ENCODE peak calls at places on chromosomes 3 and 15, in four cellular contexts. B is GM23338, H is cardiac fibroblast, J is keratinocyte. N is an unnamed sample.

GRCh38 chr3:46708401-46709146 is 7.4 kb downstream of the TMIE start:
- DNase-seq in H (no peak), J (no peak), B (no peak), N (no peak)

GRCh38 chr15:51681303-51681963 is at the start of gene SCG3:
- DNase-seq in H (peak), J (peak), B (peak), N (peak)

GRCh38 chr3:141454906-141455602 is 31.8 kb upstream of the RASA2 start:
- DNase-seq in B (peak), J (peak), H (peak), N (peak)

GRCh38 chr15:41559489-41560177 is 621 bp downstream of the TYRO3 start:
- DNase-seq in H (no peak), J (no peak), B (no peak), N (no peak)

GRCh38 chr3:182969277-182969676 is 11.1 kb downstream of the DCUN1D1 start:
- DNase-seq in H (peak), J (no peak), B (no peak), N (peak)

GRCh38 chr3:89877230-89877629 is 769.8 kb downstream of the EPHA3 start:
- DNase-seq in H (no peak), J (no peak), B (no peak), N (no peak)

GRCh38 chr3:87968668-87969067 is 90.1 kb downstream of the CGGBP1 start:
- DNase-seq in J (no peak), B (no peak), H (no peak), N (no peak)

GRCh38 chr3:183350164-183350563 is 78.3 kb downstream of the MCF2L2 start:
- DNase-seq in B (no peak), J (no peak), H (no peak), N (no peak)

GRCh38 chr3:103926936-103927335 is 1439.8 kb upstream of the ALCAM start:
- DNase-seq in B (no peak), H (no peak), J (no peak), N (no peak)

GRCh38 chr3:73451276-73451973 is 173.3 kb downstream of the PDZRN3 start:
- DNase-seq in H (no peak), B (no peak), J (no peak), N (no peak)

GRCh38 chr3:184769771-184770170 is 42.2 kb upstream of the VPS8 start:
- DNase-seq in B (no peak), H (no peak), J (no peak), N (no peak)

GRCh38 chr15:66932634-66933024 is 132.8 kb upstream of the SMAD3 start:
- DNase-seq in H (no peak), B (no peak), J (no peak), N (no peak)

GRCh38 chr3:16945330-16945729 is 60.6 kb downstream of the PLCL2 start:
- DNase-seq in J (no peak), B (no peak), H (peak), N (peak)

GRCh38 chr3:13484861-13485590 is 4.9 kb downstream of the HDAC11 start:
- DNase-seq in H (peak), B (no peak), J (no peak), N (peak)

GRCh38 chr3:10950476-10951294 is 41.9 kb upstream of the SLC6A1 start:
- DNase-seq in J (no peak), B (peak), H (peak), N (peak)

GRCh38 chr3:58175429-58176184 is 35.2 kb downstream of the DNASE1L3 start:
- DNase-seq in J (no peak), H (peak), B (peak), N (peak)

GRCh38 chr3:46811615-46812236 is 51.5 kb downstream of the MYL3 start:
- DNase-seq in B (peak), J (no peak), H (no peak), N (no peak)

GRCh38 chr3:14949126-14949525 is 1.7 kb downstream of the NR2C2 start:
- DNase-seq in H (no peak), J (no peak), B (peak), N (peak)

GRCh38 chr3:146750196-146750595 is 145.1 kb upstream of the PLSCR5 start:
- DNase-seq in H (peak), J (no peak), B (no peak), N (peak)

GRCh38 chr15:90478981-90479481 is 50.7 kb upstream of the CRTC3 start:
- DNase-seq in B (no peak), J (no peak), H (no peak), N (no peak)

GRCh38 chr3:115660646-115661442 is 37.5 kb downstream of the GAP43 start:
- DNase-seq in B (no peak), J (no peak), H (no peak), N (no peak)

GRCh38 chr3:50338989-50339388 is 1.6 kb downstream of the RASSF1 start:
- DNase-seq in B (no peak), J (no peak), H (no peak), N (no peak)

GRCh38 chr15:63948436-63948835 is 97.8 kb downstream of the DAPK2 start:
- DNase-seq in H (no peak), B (no peak), J (no peak), N (no peak)

GRCh38 chr3:138946554-138947302 is at the start of the genes FOXL2 and FOXL2NB:
- DNase-seq in H (peak), B (peak), J (no peak), N (peak)

GRCh38 chr3:161560006-161560637 is 63.5 kb downstream of the OTOL1 start:
- DNase-seq in B (peak), H (peak), J (no peak), N (peak)

GRCh38 chr3:153414972-153415371 is 252.9 kb downstream of the RAP2B start:
- DNase-seq in B (no peak), H (no peak), J (no peak), N (no peak)

GRCh38 chr3:153783804-153784203 is 337.4 kb upstream of the ARHGEF26 start:
- DNase-seq in H (peak), J (no peak), B (no peak), N (peak)

GRCh38 chr15:43209059-43209824 is 11.6 kb downstream of the EPB42 start:
- DNase-seq in J (no peak), B (peak), H (peak), N (no peak)

GRCh38 chr3:123285066-123285465 is 83.3 kb downstream of the SEC22A start:
- DNase-seq in J (no peak), H (no peak), B (no peak), N (no peak)

GRCh38 chr15:75655911-75656310 is 8.2 kb downstream of the SNX33 start:
- DNase-seq in J (no peak), B (no peak), H (no peak), N (no peak)

GRCh38 chr3:136802481-136802996 is 16.4 kb upstream of the SLC35G2 start:
- DNase-seq in H (peak), J (no peak), B (no peak), N (peak)

GRCh38 chr3:50242371-50242770 is 6.4 kb downstream of the GNAI2 start:
- DNase-seq in J (no peak), B (no peak), H (no peak), N (no peak)

DNA sequence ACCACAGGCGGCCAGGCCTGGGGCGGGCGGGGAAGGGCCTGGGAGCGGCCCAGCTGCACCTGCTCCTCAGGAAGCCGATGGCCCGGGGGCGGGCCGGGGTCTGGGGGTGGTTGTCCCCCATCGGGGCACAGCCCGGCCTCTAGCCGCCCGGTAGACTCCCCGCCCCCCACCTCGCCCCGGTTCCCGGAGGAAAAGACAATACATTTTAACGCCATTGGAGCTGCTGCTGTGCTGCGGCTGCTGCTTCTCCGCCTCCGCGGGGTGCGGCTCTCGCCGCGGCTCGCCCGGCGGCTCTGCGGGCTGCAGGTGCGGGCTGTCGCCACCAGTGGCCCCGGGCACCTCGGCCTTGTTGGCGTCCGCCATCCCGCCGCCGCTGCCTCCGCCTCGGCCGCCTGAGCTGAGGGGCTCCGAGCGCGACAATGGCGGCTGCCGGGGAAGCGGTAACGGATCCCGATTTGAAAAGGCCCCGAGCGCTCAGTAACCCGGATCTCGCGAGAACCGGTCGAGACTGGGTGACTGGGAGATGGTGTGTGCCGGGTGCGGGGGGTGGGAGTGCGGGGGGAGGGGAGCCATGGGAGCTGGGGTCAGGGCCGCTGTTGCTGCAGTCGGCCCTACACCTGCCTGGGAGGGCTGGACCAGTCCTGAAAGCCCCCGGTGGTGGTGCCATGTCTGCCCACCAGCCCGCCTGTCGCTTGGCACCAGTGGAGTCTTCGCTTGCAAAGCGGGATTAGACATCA is at the start of gene MYEF2:
- DNase-seq in H (peak), B (peak), J (no peak), N (peak)
- TF ChIP-seq CTCF in H (no peak), B (no peak), J (no peak), N (no peak)

GRCh38 chr15:85858586-85859375 is 64.1 kb upstream of the KLHL25 start:
- DNase-seq in B (peak), J (peak), H (peak), N (peak)
- H3K4me3 ChIP-seq in B (peak), J (no peak), H (no peak), N (peak)

DNA sequence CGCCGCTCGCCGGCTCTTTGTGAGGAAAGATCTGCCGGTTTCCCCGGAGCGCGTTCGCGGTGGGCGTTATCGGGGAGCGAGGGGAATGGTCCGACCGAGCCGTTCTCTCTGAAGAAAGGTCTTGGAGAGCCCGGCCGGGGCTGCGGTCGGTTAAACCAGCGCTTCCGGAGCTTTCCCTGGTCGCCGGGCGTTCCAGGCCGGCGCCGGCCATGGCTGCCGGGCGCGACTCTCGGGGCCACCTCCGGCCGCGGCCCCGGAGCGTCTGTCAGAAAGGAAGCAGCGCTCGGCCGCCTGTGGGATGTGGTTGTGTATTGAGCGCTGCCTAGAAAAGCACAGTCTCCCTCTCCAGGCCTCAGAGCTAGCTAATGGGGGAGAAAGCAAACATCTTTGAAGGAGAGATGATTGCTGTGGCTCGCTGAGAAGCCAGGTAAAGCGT is 731 bp downstream of the FYTTD1 start:
- DNase-seq in J (no peak), H (peak), B (peak), N (peak)
- TF ChIP-seq CTCF in J (no peak), H (peak), B (no peak), N (peak)

GRCh38 chr15:83653639-83654378 is at the start of gene ADAMTSL3:
- DNase-seq in H (peak), J (no peak), B (peak), N (peak)
- H3K4me3 ChIP-seq in H (peak), J (peak), B (peak), N (no peak)

GRCh38 chr3:124347418-124347817 is 355.5 kb upstream of the ROPN1 start:
- DNase-seq in H (no peak), B (no peak), J (no peak), N (no peak)
- TF ChIP-seq CTCF in H (no peak), B (no peak), J (no peak), N (no peak)

GRCh38 chr3:197356741-197357140 is 58.3 kb upstream of the DLG1 start:
- DNase-seq in B (no peak), H (no peak), J (no peak), N (no peak)
- H3K4me3 ChIP-seq in B (no peak), H (no peak), J (no peak), N (peak)

GRCh38 chr15:69562097-69562496 is 109.5 kb downstream of the RPLP1 start:
- DNase-seq in J (no peak), H (no peak), B (no peak), N (no peak)

GRCh38 chr15:69561071-69561784 is 108.6 kb downstream of the RPLP1 start:
- DNase-seq in J (no peak), H (no peak), B (no peak), N (no peak)

GRCh38 chr15:69557340-69558137 is 104.9 kb downstream of the RPLP1 start:
- DNase-seq in H (peak), B (no peak), J (peak), N (peak)

GRCh38 chr15:69558138-69558409 is 105.5 kb downstream of the RPLP1 start:
- DNase-seq in J (no peak), B (no peak), H (no peak), N (no peak)

GRCh38 chr15:69559440-69560215 is 107.0 kb downstream of the RPLP1 start:
- DNase-seq in H (peak), J (no peak), B (no peak), N (peak)
- TF ChIP-seq CTCF in H (peak), J (no peak), B (no peak), N (no peak)

DNA sequence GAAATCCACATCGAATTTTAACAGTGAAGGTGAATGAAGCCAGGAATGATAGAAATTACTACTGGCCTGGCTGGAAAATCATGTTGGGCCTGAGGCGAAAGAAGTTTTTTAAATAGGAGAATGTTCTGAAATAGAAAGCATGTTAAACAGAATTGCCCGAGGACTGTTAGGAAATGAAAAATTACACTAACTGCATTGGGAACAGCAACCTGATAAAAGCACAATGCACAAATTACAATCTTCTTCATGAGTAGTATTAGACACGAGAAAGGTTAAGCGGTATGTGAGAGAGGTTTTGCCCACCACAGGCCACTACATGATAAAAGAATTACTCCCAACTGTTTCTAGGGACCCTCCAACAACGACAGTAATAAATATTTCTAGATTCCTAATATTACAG is 18.9 kb downstream of the GBE1 start:
- DNase-seq in H (no peak), J (no peak), B (no peak), N (no peak)
- H3K4me3 ChIP-seq in H (no peak), J (peak), B (no peak), N (peak)

DNA sequence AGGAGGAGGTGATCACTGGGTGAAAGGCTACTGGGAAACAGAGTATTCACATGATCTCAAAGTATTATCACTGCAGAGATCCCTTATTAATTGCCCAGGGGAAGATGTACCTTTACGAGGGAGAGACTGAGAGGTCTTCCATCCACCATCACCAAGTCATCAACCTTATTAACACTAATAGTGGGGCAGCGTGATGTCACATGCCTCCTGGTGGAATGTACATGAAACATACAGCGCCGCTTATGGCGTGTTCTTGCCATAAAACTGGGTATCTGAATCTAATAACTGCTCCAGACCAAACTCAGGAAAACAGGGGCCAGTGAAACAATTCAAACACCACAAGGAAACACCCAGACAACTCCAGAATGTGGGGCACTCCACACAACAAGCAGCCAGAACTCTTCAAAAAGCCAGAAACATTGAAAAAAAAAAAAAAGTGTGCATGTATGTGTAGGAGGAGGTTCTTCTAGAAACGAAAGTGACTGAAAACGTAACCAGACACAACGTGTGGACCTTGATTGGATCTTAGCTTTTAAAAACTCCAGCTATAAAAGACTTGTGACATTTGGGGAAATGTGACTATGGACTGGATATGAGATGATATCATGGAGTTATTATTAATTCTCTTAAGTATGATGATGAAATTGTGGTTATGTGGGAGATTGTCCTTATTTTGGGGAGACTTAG is 4.6 kb downstream of the STIMATE start:
- DNase-seq in J (no peak), B (no peak), H (peak), N (peak)
- TF ChIP-seq CTCF in J (no peak), B (peak), H (no peak), N (peak)

GRCh38 chr15:68229386-68230156 is at the start of gene CLN6:
- DNase-seq in B (peak), J (no peak), H (peak), N (peak)

GRCh38 chr15:68230157-68231100 is 901 bp upstream of the CLN6 start:
- DNase-seq in H (peak), B (no peak), J (no peak), N (peak)

GRCh38 chr15:68228971-68229385 is 550 bp downstream of the CLN6 start:
- DNase-seq in J (no peak), B (peak), H (no peak), N (no peak)

GRCh38 chr15:68228143-68228970 is 1.2 kb downstream of the CLN6 start:
- DNase-seq in H (no peak), J (no peak), B (no peak), N (peak)

GRCh38 chr15:68227806-68228142 is 1.8 kb downstream of the CLN6 start:
- DNase-seq in J (no peak), B (no peak), H (no peak), N (no peak)
- H3K4me3 ChIP-seq in J (peak), B (peak), H (peak), N (no peak)